ENCODE peak calls at places on chromosomes 2 and 18, in seven cellular contexts. P, J, B, G, T, Y and E are unnamed samples. For H3K27me3 and H3K9me3, the result is how much of the 10 kb centered on the place peaks cover.

GRCh38 chr18:41128545-41128944 is 826.5 kb upstream of the PIK3C3 start:
- DNase-seq in P (no peak), B (no peak), T (no peak), J (no peak), Y (no peak), G (no peak), E (no peak)

GRCh38 chr2:102082591-102083586 is 59.7 kb upstream of the IL1R1 start:
- DNase-seq in B (no peak), G (no peak), J (peak), Y (no peak), P (no peak), T (no peak), E (peak)

GRCh38 chr2:108909917-108910515 is 79.0 kb downstream of the EDAR start:
- DNase-seq in B (no peak), Y (no peak), T (no peak), G (no peak), P (no peak), J (no peak), E (no peak)

GRCh38 chr18:32373995-32374394 is 96.7 kb downstream of the GAREM1 start:
- DNase-seq in T (no peak), B (no peak), G (no peak), J (peak), Y (no peak), P (no peak), E (no peak)

GRCh38 chr2:33214436-33214835 is 262.0 kb upstream of the RASGRP3 start:
- DNase-seq in G (no peak), B (no peak), J (no peak), Y (no peak), T (no peak), P (peak), E (no peak)

GRCh38 chr2:84487298-84487996 is 28.4 kb upstream of the SUCLG1 start:
- DNase-seq in Y (no peak), G (peak), B (no peak), J (no peak), T (no peak), P (no peak), E (no peak)

GRCh38 chr2:14716319-14716718 is 83.8 kb downstream of the LRATD1 start:
- DNase-seq in T (no peak), B (no peak), J (no peak), G (no peak), Y (no peak), P (no peak), E (no peak)

GRCh38 chr18:66495844-66496243 is 108.0 kb downstream of the CDH19 start:
- DNase-seq in B (no peak), T (peak), G (peak), Y (peak), P (peak), J (no peak), E (no peak)

GRCh38 chr2:168184896-168185513 is 62.4 kb downstream of the STK39 start:
- DNase-seq in B (no peak), T (no peak), G (no peak), P (no peak), Y (no peak), J (no peak), E (no peak)

GRCh38 chr2:63737085-63737701 is 104.5 kb upstream of the UGP2 start:
- DNase-seq in G (peak), Y (no peak), P (no peak), J (no peak), B (no peak), T (no peak), E (no peak)

GRCh38 chr18:78972385-78972918 is 7.2 kb upstream of the SALL3 start:
- DNase-seq in T (no peak), Y (no peak), G (no peak), J (no peak), P (no peak), B (no peak), E (no peak)

GRCh38 chr18:78975282-78975681 is 4.3 kb upstream of the SALL3 start:
- DNase-seq in J (no peak), B (no peak), G (no peak), P (no peak), T (no peak), Y (no peak), E (no peak)

GRCh38 chr18:78974115-78974740 is 5.4 kb upstream of the SALL3 start:
- DNase-seq in P (no peak), Y (no peak), T (no peak), B (no peak), J (no peak), G (no peak), E (no peak)

GRCh38 chr18:78972930-78973331 is 6.7 kb upstream of the SALL3 start:
- DNase-seq in B (no peak), G (no peak), Y (no peak), T (no peak), J (no peak), P (no peak), E (no peak)

DNA sequence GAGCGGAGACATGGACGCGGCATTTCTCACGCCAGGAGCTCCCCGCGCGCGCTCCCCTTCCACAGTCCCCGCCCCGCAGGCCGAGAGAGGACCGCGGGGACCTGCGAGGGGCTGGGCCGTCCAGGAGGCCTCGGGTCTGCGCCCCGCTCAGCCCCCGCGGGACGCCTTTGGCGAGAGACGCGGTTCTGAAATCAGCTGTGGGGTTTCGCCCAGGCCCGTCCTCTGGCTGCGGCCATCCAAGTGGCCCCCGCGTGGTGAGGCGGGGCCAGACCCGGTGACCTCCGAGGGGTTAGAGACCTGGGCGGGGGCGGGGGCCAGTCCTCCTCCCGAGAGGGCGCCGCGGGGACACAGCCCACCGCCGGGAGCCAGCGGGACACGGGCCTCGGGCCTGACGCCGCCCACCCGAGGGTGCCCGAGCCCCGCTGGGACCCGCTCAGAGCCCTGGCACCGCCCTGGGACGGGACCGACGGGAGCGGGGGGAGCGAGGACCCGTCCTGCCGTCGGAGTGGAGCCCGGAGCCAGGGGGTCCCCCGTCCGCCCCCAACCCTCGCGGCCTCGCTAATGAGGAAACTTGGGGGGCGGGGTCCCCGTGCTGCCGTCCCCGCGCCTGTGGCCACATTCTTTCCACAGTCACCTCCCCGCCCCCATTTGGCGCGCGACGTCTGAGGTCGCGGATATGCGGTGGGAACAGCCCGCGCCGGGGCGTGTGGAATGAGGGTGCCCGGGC is 6.1 kb upstream of the SALL3 start:
- DNase-seq in B (no peak), P (no peak), T (no peak), G (no peak), Y (no peak), J (no peak), E (no peak)
- H3K27me3 ChIP-seq in B (under half), P (under half), T (half or more), G (under half), Y (under half), J (under half), E (half or more)

GRCh38 chr2:95272299-95272751 is 1.9 kb upstream of the PROM2 start:
- DNase-seq in B (no peak), G (no peak), P (no peak), J (no peak), Y (peak), T (no peak), E (no peak)
- H3K9me3 ChIP-seq in B (under half), G (under half), P (under half), J (under half), Y (under half), T (under half), E (under half)

GRCh38 chr2:176134978-176135575 is 5.6 kb downstream of the HOXD8 start:
- DNase-seq in P (no peak), T (no peak), J (no peak), Y (no peak), G (no peak), B (peak), E (peak)
- H3K27me3 ChIP-seq in P (under half), T (half or more), J (under half), Y (under half), G (under half), B (under half), E (half or more)

GRCh38 chr2:240524963-240525718 is 32.6 kb downstream of the ANKMY1 start:
- DNase-seq in B (no peak), G (no peak), Y (no peak), J (no peak), P (no peak), T (no peak), E (no peak)
- H3K9me3 ChIP-seq in B (under half), G (under half), Y (under half), J (under half), P (under half), T (half or more), E (under half)

GRCh38 chr2:46813046-46813445 is 102.6 kb downstream of the MCFD2 start:
- DNase-seq in G (peak), T (no peak), P (no peak), Y (no peak), B (peak), J (no peak), E (peak)

GRCh38 chr2:46811379-46812310 is 104.0 kb downstream of the MCFD2 start:
- DNase-seq in Y (peak), B (no peak), T (no peak), G (no peak), J (no peak), P (no peak), E (no peak)

GRCh38 chr2:46813680-46814079 is 101.9 kb downstream of the MCFD2 start:
- DNase-seq in J (no peak), T (no peak), G (no peak), B (no peak), Y (no peak), P (no peak), E (no peak)

GRCh38 chr2:46812381-46813024 is 103.1 kb downstream of the MCFD2 start:
- DNase-seq in P (no peak), J (no peak), Y (peak), T (no peak), G (peak), B (peak), E (peak)

DNA sequence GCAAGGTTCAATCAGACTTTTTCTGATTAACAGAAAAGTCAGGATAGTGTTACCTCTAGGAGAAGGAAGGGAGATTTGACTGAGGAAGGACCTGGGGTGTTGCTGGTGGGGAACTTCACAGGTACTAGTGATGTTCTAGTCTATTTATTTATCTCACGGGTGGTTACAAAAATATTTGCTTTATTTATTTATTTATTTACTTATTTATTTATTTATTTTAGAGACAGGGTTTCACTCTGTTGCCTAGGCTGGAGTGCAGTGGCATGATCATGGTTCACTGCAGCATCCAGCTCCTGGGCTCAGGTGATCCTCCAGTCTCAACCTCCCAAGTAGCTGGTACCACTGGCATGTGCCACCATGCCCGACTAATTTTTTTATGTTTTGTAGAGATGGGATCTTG is 105.4 kb downstream of the MCFD2 start:
- DNase-seq in P (no peak), B (no peak), T (no peak), Y (no peak), G (no peak), J (no peak), E (no peak)
- H3K27me3 ChIP-seq in P (under half), B (under half), T (under half), Y (under half), G (under half), J (under half), E (under half)

GRCh38 chr2:241584446-241584845 is 25.9 kb downstream of the BOK start:
- DNase-seq in Y (no peak), G (no peak), B (no peak), J (peak), T (peak), P (no peak), E (no peak)
- H3K9me3 ChIP-seq in Y (under half), G (under half), B (under half), J (under half), T (under half), P (under half), E (under half)